ENCODE peak calls at places on chromosomes 3 and 15, in six cellular contexts. One of them, this sample, is unnamed.

GRCh38 chr3:46662771-46663551 is 30.5 kb downstream of the ALS2CL start:
- DNase-seq in H9: no peak
- DNase-seq in mesenchymal stem cell: peak; percentile 52
- DNase-seq in H1: peak; percentile 48
- DNase-seq in IMR-90: peak; percentile 69
- DNase-seq in neuronal stem cell: no peak
- DNase-seq in this sample: no peak

GRCh38 chr3:28853830-28854229 is 427.0 kb upstream of the RBMS3 start:
- DNase-seq in H9: no peak
- DNase-seq in IMR-90: peak; percentile 45
- DNase-seq in mesenchymal stem cell: peak; percentile 17
- DNase-seq in neuronal stem cell: no peak
- DNase-seq in H1: no peak
- DNase-seq in this sample: no peak

GRCh38 chr15:22811640-22812039 is 25.2 kb downstream of the NIPA1 start:
- DNase-seq in neuronal stem cell: no peak
- DNase-seq in IMR-90: peak; percentile 12
- DNase-seq in H9: peak; percentile 64
- DNase-seq in H1: no peak
- DNase-seq in mesenchymal stem cell: peak; percentile 37
- DNase-seq in this sample: peak; percentile 57

GRCh38 chr3:102827386-102827785 is 392.6 kb downstream of the ZPLD1 start:
- DNase-seq in IMR-90: no peak
- DNase-seq in H1: no peak
- DNase-seq in H9: no peak
- DNase-seq in mesenchymal stem cell: no peak
- DNase-seq in neuronal stem cell: no peak
- DNase-seq in this sample: no peak

GRCh38 chr3:73490453-73491311 is 134.1 kb downstream of the PDZRN3 start:
- DNase-seq in neuronal stem cell: no peak
- DNase-seq in IMR-90: peak; percentile 70
- DNase-seq in H1: no peak
- DNase-seq in H9: peak; percentile 69
- DNase-seq in mesenchymal stem cell: no peak
- DNase-seq in this sample: peak; percentile 35

GRCh38 chr3:111321786-111322185 is 220.2 kb upstream of the CD96 start:
- DNase-seq in mesenchymal stem cell: no peak
- DNase-seq in IMR-90: no peak
- DNase-seq in H9: no peak
- DNase-seq in H1: no peak
- DNase-seq in neuronal stem cell: no peak
- DNase-seq in this sample: peak; percentile 81

GRCh38 chr3:20846081-20846480 is 660.1 kb upstream of the SGO1 start:
- DNase-seq in H1: no peak
- DNase-seq in IMR-90: no peak
- DNase-seq in H9: no peak
- DNase-seq in neuronal stem cell: no peak
- DNase-seq in mesenchymal stem cell: no peak
- DNase-seq in this sample: no peak

GRCh38 chr3:88626426-88627120 is 476.8 kb downstream of the C3orf38 start:
- DNase-seq in mesenchymal stem cell: no peak
- DNase-seq in neuronal stem cell: no peak
- DNase-seq in IMR-90: no peak
- DNase-seq in H1: no peak
- DNase-seq in H9: no peak
- DNase-seq in this sample: no peak

GRCh38 chr3:85801955-85802354 is 843.2 kb downstream of the CADM2 start:
- DNase-seq in mesenchymal stem cell: no peak
- DNase-seq in H9: peak; percentile 34
- DNase-seq in neuronal stem cell: peak; percentile 9
- DNase-seq in H1: no peak
- DNase-seq in IMR-90: no peak
- DNase-seq in this sample: peak; percentile 28

GRCh38 chr3:46479021-46479420 is 14.3 kb upstream of the LTF start:
- DNase-seq in neuronal stem cell: no peak
- DNase-seq in H1: no peak
- DNase-seq in IMR-90: no peak
- DNase-seq in mesenchymal stem cell: no peak
- DNase-seq in H9: no peak
- DNase-seq in this sample: no peak

GRCh38 chr3:5138214-5138981 is 16.3 kb downstream of the ARL8B start:
- DNase-seq in neuronal stem cell: no peak
- DNase-seq in mesenchymal stem cell: peak; percentile 55
- DNase-seq in H9: no peak
- DNase-seq in IMR-90: peak; percentile 62
- DNase-seq in H1: no peak
- DNase-seq in this sample: no peak

GRCh38 chr15:34160735-34161134 is 49.2 kb downstream of the KATNBL1 start:
- DNase-seq in neuronal stem cell: no peak
- DNase-seq in H9: peak; percentile 64
- DNase-seq in H1: peak; percentile 54
- DNase-seq in IMR-90: no peak
- DNase-seq in mesenchymal stem cell: no peak
- DNase-seq in this sample: no peak

GRCh38 chr3:147616998-147617619 is 207.9 kb downstream of the ZIC1 start:
- DNase-seq in H1: no peak
- DNase-seq in neuronal stem cell: no peak
- DNase-seq in mesenchymal stem cell: peak; percentile 17
- DNase-seq in IMR-90: peak; percentile 12
- DNase-seq in H9: no peak
- DNase-seq in this sample: peak; percentile 26

DNA sequence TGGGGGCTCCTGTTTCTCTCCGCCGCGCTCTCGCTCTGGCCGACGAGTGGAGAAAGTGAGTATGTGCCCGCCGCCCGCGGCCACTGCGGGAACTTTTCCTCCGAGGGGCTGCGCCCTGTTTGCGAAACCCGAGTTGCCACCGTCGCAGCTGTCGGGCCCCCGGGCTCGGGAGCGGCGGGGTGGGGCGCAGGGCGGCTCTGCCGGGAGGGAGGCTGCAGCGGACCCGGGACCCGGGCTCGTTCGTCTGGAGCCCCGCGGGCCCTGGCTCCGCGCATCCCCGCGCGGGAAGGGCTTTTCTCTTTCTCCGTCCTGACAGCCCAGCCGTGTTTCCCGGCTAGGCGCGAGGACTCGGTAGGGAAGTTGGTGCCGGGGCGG is 1.3 kb downstream of the IGF1R start:
- DNase-seq in IMR-90: no peak
- DNase-seq in mesenchymal stem cell: peak; percentile 67
- DNase-seq in H9: no peak
- DNase-seq in neuronal stem cell: no peak
- DNase-seq in H1: no peak
- DNase-seq in this sample: peak; percentile 52
- H2AFZ ChIP-seq in IMR-90: peak overlapping the region; percentile 83
- H2AFZ ChIP-seq in mesenchymal stem cell: no peak overlapping the region
- H2AFZ ChIP-seq in H9: no peak overlapping the region
- H2AFZ ChIP-seq in neuronal stem cell: no peak overlapping the region
- H2AFZ ChIP-seq in H1: no peak overlapping the region
- H2AFZ ChIP-seq in this sample: peak overlapping the region; percentile 56

GRCh38 chr3:197465996-197466549 is 89.7 kb downstream of the BDH1 start:
- DNase-seq in H9: no peak
- DNase-seq in mesenchymal stem cell: peak; percentile 90
- DNase-seq in H1: no peak
- DNase-seq in IMR-90: peak; percentile 71
- DNase-seq in neuronal stem cell: no peak
- DNase-seq in this sample: peak; percentile 85

GRCh38 chr3:197468167-197468566 is 87.6 kb downstream of the BDH1 start:
- DNase-seq in IMR-90: no peak
- DNase-seq in H9: no peak
- DNase-seq in H1: no peak
- DNase-seq in neuronal stem cell: no peak
- DNase-seq in mesenchymal stem cell: no peak
- DNase-seq in this sample: no peak

GRCh38 chr3:197465197-197465995 is 90.4 kb downstream of the BDH1 start:
- DNase-seq in mesenchymal stem cell: peak; percentile 56
- DNase-seq in H1: no peak
- DNase-seq in neuronal stem cell: no peak
- DNase-seq in H9: no peak
- DNase-seq in IMR-90: no peak
- DNase-seq in this sample: no peak

GRCh38 chr3:197464794-197465193 is 91.0 kb downstream of the BDH1 start:
- DNase-seq in H1: no peak
- DNase-seq in mesenchymal stem cell: no peak
- DNase-seq in neuronal stem cell: no peak
- DNase-seq in IMR-90: no peak
- DNase-seq in H9: no peak
- DNase-seq in this sample: no peak

DNA sequence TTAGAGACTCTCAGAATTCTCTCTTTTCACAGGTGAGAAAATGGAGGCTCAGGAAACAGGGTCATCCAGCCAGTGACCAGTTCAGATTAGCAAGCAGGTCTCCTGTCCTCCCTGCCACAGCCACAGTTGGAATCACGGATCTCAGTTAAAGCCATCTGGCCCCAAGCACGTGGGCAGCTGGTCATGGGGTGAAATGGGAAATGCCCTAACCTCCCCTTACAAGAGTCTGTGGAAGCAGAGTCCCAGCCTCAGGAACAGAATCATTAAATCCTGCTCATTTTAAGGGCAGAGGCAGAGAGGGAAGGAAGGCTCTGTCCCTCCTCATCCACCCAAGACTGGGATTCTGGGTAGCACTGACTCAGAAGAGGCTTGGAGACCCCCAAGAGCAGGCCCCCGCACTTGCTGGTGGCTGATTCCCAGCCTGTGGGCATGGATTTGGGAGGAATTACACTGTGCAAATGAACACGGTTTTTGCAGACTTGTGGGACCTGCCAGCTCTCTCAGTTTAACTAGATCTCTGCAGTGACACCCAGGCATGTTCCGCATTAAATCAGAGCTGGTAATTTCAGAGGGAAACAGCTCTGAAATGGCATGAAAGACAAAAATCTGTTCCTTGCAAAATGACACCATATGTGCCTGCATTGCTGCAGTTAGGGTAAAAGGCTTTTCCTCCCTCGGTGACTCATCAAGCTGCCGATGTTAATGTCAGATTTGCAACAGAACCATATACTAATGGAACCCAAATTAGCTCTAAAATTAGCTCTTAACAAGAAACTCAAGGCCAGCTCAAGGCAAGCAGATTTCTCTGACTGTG is 89.0 kb downstream of the BDH1 start:
- DNase-seq in H1: no peak
- DNase-seq in H9: no peak
- DNase-seq in mesenchymal stem cell: peak; percentile 87
- DNase-seq in neuronal stem cell: no peak
- DNase-seq in IMR-90: peak; percentile 72
- DNase-seq in this sample: peak; percentile 21
- H3K18ac ChIP-seq in H1: no peak overlapping the region
- H3K18ac ChIP-seq in H9: peak overlapping the region; percentile 46
- H3K18ac ChIP-seq in mesenchymal stem cell: peak overlapping the region; percentile 85
- H3K18ac ChIP-seq in neuronal stem cell: peak overlapping the region; percentile 60
- H3K18ac ChIP-seq in IMR-90: no peak overlapping the region
- H3K18ac ChIP-seq in this sample: peak overlapping the region; percentile 71

GRCh38 chr3:78070188-78070587 is 1030.3 kb downstream of the ROBO2 start:
- DNase-seq in IMR-90: no peak
- DNase-seq in H1: no peak
- DNase-seq in mesenchymal stem cell: no peak
- DNase-seq in H9: no peak
- DNase-seq in neuronal stem cell: no peak
- DNase-seq in this sample: no peak

DNA sequence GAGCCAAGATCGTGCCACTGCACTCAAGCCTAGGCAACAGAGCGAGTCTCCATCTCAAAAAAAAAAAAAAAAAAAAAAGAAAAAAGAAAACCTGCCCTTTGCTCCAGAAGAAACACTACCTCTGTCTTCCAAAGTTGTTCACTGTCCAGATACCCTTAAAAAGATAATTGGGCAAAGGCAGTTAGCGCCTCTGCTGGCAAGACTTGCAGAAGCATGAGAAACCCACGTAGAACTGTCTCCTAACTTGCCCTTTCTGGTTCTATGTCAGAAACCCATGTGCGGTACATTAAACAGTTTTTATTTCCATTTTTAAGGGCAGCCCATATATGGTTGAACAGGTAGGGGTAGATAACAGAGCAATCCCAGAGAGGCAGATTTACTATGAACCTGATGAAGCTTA is 1026.4 kb downstream of the ROBO2 start:
- DNase-seq in neuronal stem cell: no peak
- DNase-seq in IMR-90: no peak
- DNase-seq in mesenchymal stem cell: no peak
- DNase-seq in H9: no peak
- DNase-seq in H1: no peak
- DNase-seq in this sample: no peak
- H2BK120ac ChIP-seq in neuronal stem cell: no peak overlapping the region
- H2BK120ac ChIP-seq in IMR-90: no peak overlapping the region
- H2BK120ac ChIP-seq in mesenchymal stem cell: no peak overlapping the region
- H2BK120ac ChIP-seq in H9: no peak overlapping the region
- H2BK120ac ChIP-seq in H1: no peak overlapping the region
- H2BK120ac ChIP-seq in this sample: no peak overlapping the region

GRCh38 chr15:68921926-68922325 is 8.4 kb upstream of the SPESP1 start:
- DNase-seq in mesenchymal stem cell: no peak
- DNase-seq in H1: no peak
- DNase-seq in H9: no peak
- DNase-seq in IMR-90: no peak
- DNase-seq in neuronal stem cell: no peak
- DNase-seq in this sample: no peak
- H2AFZ ChIP-seq in mesenchymal stem cell: no peak overlapping the region
- H2AFZ ChIP-seq in H1: no peak overlapping the region
- H2AFZ ChIP-seq in H9: no peak overlapping the region
- H2AFZ ChIP-seq in IMR-90: no peak overlapping the region
- H2AFZ ChIP-seq in neuronal stem cell: no peak overlapping the region
- H2AFZ ChIP-seq in this sample: no peak overlapping the region

GRCh38 chr15:26438316-26438715 is 334.6 kb downstream of the GABRB3 start:
- DNase-seq in mesenchymal stem cell: no peak
- DNase-seq in neuronal stem cell: peak; percentile 49
- DNase-seq in IMR-90: no peak
- DNase-seq in H9: no peak
- DNase-seq in H1: no peak
- DNase-seq in this sample: no peak
- H3K18ac ChIP-seq in mesenchymal stem cell: no peak overlapping the region
- H3K18ac ChIP-seq in neuronal stem cell: no peak overlapping the region
- H3K18ac ChIP-seq in IMR-90: no peak overlapping the region
- H3K18ac ChIP-seq in H9: no peak overlapping the region
- H3K18ac ChIP-seq in H1: no peak overlapping the region
- H3K18ac ChIP-seq in this sample: no peak overlapping the region

This sample was measured in trophoblast cell.